ENCODE peak calls at places on chromosomes 16 and 17, in four cellular contexts. G, E, I and Z are unnamed samples.

GRCh38 chr16:67504190-67505021 is 21.1 kb upstream of the AGRP start:
- DNase-seq in G (peak; percentile 83), I (peak; percentile 54), E (peak; percentile 68), Z (peak; percentile 9)

GRCh38 chr16:24255446-24256352 is at the start of gene CACNG3:
- DNase-seq in E (peak; percentile 37), I (peak; percentile 30), G (no peak), Z (peak; percentile 6)

GRCh38 chr16:23453338-23454052 is 506 bp upstream of the COG7 start:
- DNase-seq in G (no peak), I (no peak), E (no peak), Z (no peak)

GRCh38 chr17:39014795-39015545 is 47.8 kb upstream of the FBXO47 start:
- DNase-seq in G (no peak), E (no peak), I (no peak), Z (no peak)

GRCh38 chr17:7854851-7855642 is at the start of gene TMEM88:
- DNase-seq in I (peak; percentile 47), E (no peak), G (peak; percentile 69), Z (no peak)

GRCh38 chr17:79850571-79851460 is 11.6 kb upstream of the CBX4 start:
- DNase-seq in I (no peak), G (no peak), E (no peak), Z (no peak)

GRCh38 chr17:39235555-39236221 is 9.9 kb upstream of the STAC2 start:
- DNase-seq in E (peak; percentile 86), I (no peak), G (no peak), Z (peak; percentile 25)

GRCh38 chr17:67700037-67700436 is 17.7 kb upstream of the NOL11 start:
- DNase-seq in E (no peak), I (no peak), G (no peak), Z (no peak)

GRCh38 chr16:57147381-57148191 is 38.3 kb downstream of the PSME3IP1 start:
- DNase-seq in I (no peak), G (no peak), E (peak; percentile 70), Z (no peak)

GRCh38 chr17:42683407-42684031 is 1.2 kb downstream of the CNTNAP1 start:
- DNase-seq in G (no peak), I (peak; percentile 53), E (no peak), Z (no peak)

GRCh38 chr17:45146166-45146565 is 2.1 kb upstream of the HEXIM1 start:
- DNase-seq in I (peak; percentile 10), G (peak; percentile 66), E (no peak), Z (no peak)

GRCh38 chr16:72850863-72851262 is 197.1 kb downstream of the ZFHX3 start:
- DNase-seq in G (no peak), E (no peak), I (no peak), Z (no peak)

GRCh38 chr16:23504076-23504452 is 6.2 kb downstream of the GGA2 start:
- DNase-seq in E (no peak), G (no peak), I (no peak), Z (no peak)

GRCh38 chr17:59869941-59870218 is 22.9 kb downstream of the TUBD1 start:
- DNase-seq in G (no peak), E (no peak), I (no peak), Z (no peak)

GRCh38 chr17:38797828-38798227 is 1.5 kb downstream of the PIP4K2B start:
- DNase-seq in I (no peak), G (no peak), E (no peak), Z (no peak)

GRCh38 chr17:76078859-76079576 is at the start of gene ZACN:
- DNase-seq in E (no peak), I (no peak), G (peak; percentile 49), Z (no peak)

GRCh38 chr17:69812240-69812837 is 262.7 kb upstream of the KCNJ16 start:
- DNase-seq in I (no peak), G (no peak), E (no peak), Z (no peak)

GRCh38 chr17:27807567-27808470 is 7.5 kb upstream of the NOS2 start:
- DNase-seq in E (peak; percentile 11), G (peak; percentile 78), I (no peak), Z (peak; percentile 9)

GRCh38 chr17:57980522-57980921 is 7.5 kb downstream of the VEZF1 start:
- DNase-seq in G (no peak), I (no peak), E (no peak), Z (no peak)
- H3K4me1 ChIP-seq in G (peaks cover 19% of the 10 kb centered on the region), I (peaks cover 73% of the 10 kb centered on the region), E (no peaks in the 10 kb centered on the region), Z (peaks cover 10% of the 10 kb centered on the region)

GRCh38 chr17:37194208-37194607 is 181.6 kb upstream of the C17orf78 start:
- DNase-seq in G (no peak), E (peak; percentile 4), I (no peak), Z (no peak)
- H3K36me3 ChIP-seq in G (no peaks in the 10 kb centered on the region), E (peaks cover 65% of the 10 kb centered on the region), I (peaks cover 36% of the 10 kb centered on the region), Z (no peaks in the 10 kb centered on the region)

DNA sequence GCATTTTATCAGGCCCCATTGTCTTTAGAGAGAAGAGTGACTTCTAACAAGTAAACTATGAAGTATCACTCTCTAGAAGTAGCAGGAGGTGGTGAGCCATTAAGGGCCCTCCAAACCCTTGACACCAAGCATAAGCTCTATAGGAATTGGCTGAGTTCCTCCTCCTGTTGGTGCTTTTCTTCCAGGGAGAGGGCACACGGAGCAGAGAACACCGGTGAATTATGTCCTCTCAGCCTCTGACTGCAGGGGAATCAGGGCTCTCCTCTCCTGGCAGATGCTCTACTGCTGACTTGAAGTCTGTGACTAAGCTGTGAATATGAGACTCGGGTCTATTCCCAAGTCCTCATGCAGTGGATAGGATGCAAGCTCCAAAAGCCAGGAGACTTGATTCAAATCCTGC is 32.3 kb downstream of the CHD9 start:
- DNase-seq in E (no peak), I (no peak), G (no peak), Z (no peak)
- H3K4me1 ChIP-seq in E (peaks cover 49% of the 10 kb centered on the region), I (peaks cover 88% of the 10 kb centered on the region), G (peaks cover 40% of the 10 kb centered on the region), Z (peaks cover 12% of the 10 kb centered on the region)

GRCh38 chr16:10086620-10087019 is 95.6 kb downstream of the GRIN2A start:
- DNase-seq in G (no peak), I (peak; percentile 19), E (no peak), Z (no peak)

GRCh38 chr16:10087151-10087550 is 95.1 kb downstream of the GRIN2A start:
- DNase-seq in G (no peak), E (no peak), I (no peak), Z (no peak)

GRCh38 chr16:10088380-10088793 is 93.8 kb downstream of the GRIN2A start:
- DNase-seq in I (no peak), G (no peak), E (no peak), Z (no peak)

GRCh38 chr16:10083301-10083700 is 98.9 kb downstream of the GRIN2A start:
- DNase-seq in I (no peak), E (no peak), G (no peak), Z (no peak)

GRCh38 chr16:10085078-10085798 is 97.0 kb downstream of the GRIN2A start:
- DNase-seq in E (no peak), G (no peak), I (no peak), Z (no peak)
- H3K36me3 ChIP-seq in E (no peaks in the 10 kb centered on the region), G (no peaks in the 10 kb centered on the region), I (no peaks in the 10 kb centered on the region), Z (no peaks in the 10 kb centered on the region)

GRCh38 chr16:89442588-89442987 is 47.8 kb downstream of the ANKRD11 start:
- DNase-seq in G (peak; percentile 52), E (no peak), I (no peak), Z (no peak)
- H3K4me1 ChIP-seq in G (peaks cover 70% of the 10 kb centered on the region), E (peaks cover 42% of the 10 kb centered on the region), I (peaks cover 98% of the 10 kb centered on the region), Z (peaks cover 75% of the 10 kb centered on the region)